ENCODE peak calls at places on chromosomes 11 and 22, in seven cellular contexts. J is astrocyte of the cerebellum, L is BJ, A is tibial artery, Y is nephron progenitor cell, H is GM10248, V is GM06990. D is an unnamed sample.

GRCh38 chr22:49604732-49605302 is 222.9 kb downstream of the BRD1 start:
- DNase-seq in A (no peak), Y (no peak), V (no peak), J (no peak), H (no peak), L (no peak), D (no peak)

GRCh38 chr11:70205049-70205725 is 2.1 kb downstream of the FADD start:
- DNase-seq in V (no peak), H (no peak), L (no peak), J (no peak), A (no peak), Y (no peak), D (no peak)

GRCh38 chr11:78063440-78064181 is at the start of gene THRSP:
- DNase-seq in V (no peak), Y (no peak), L (no peak), H (no peak), A (no peak), J (no peak), D (no peak)

GRCh38 chr22:49992921-49993648 is 19.5 kb downstream of the IL17REL start:
- DNase-seq in Y (peak), H (peak), J (no peak), L (no peak), V (no peak), A (peak), D (no peak)

GRCh38 chr22:35540600-35541253 is at the start of gene RASD2:
- DNase-seq in L (no peak), V (no peak), H (peak), A (no peak), J (no peak), Y (peak), D (no peak)

GRCh38 chr22:45885171-45885840 is 91.7 kb downstream of the WNT7B start:
- DNase-seq in A (peak), Y (no peak), J (no peak), L (no peak), V (no peak), H (no peak), D (no peak)

GRCh38 chr11:76392889-76393288 is 11.8 kb downstream of the GVQW3 start:
- DNase-seq in J (no peak), Y (no peak), V (no peak), L (no peak), H (no peak), A (no peak), D (no peak)

GRCh38 chr11:12154871-12155668 is 44.7 kb downstream of the MICAL2 start:
- DNase-seq in L (no peak), J (no peak), Y (no peak), H (no peak), A (peak), V (no peak), D (no peak)

GRCh38 chr11:126115820-126116319 is 53.2 kb upstream of the CDON start:
- DNase-seq in Y (peak), V (no peak), A (peak), J (peak), H (no peak), L (peak), D (no peak)

GRCh38 chr22:21860640-21861039 is 6.8 kb downstream of the MAPK1 start:
- DNase-seq in H (no peak), Y (no peak), V (no peak), J (no peak), L (no peak), A (no peak), D (no peak)

GRCh38 chr11:69657911-69658605 is 17.1 kb downstream of the LTO1 start:
- DNase-seq in Y (peak), H (no peak), L (no peak), A (peak), J (no peak), V (no peak), D (peak)

GRCh38 chr11:61579398-61580291 is 1.2 kb downstream of the SYT7 start:
- DNase-seq in J (no peak), L (no peak), V (no peak), Y (no peak), H (no peak), A (no peak), D (no peak)

GRCh38 chr11:61580292-61580888 is 486 bp downstream of the SYT7 start:
- DNase-seq in H (no peak), A (no peak), Y (no peak), J (no peak), L (no peak), V (no peak), D (no peak)

GRCh38 chr11:61578819-61579218 is 2.1 kb downstream of the SYT7 start:
- DNase-seq in J (no peak), V (no peak), H (no peak), Y (no peak), A (no peak), L (no peak), D (no peak)

GRCh38 chr11:61575886-61576516 is 4.9 kb downstream of the SYT7 start:
- DNase-seq in Y (no peak), V (no peak), J (no peak), L (no peak), A (no peak), H (no peak), D (no peak)

GRCh38 chr11:61577383-61578118 is 3.3 kb downstream of the SYT7 start:
- DNase-seq in L (no peak), V (no peak), Y (peak), A (no peak), H (no peak), J (no peak), D (peak)
- TF ChIP-seq CTCF in L (peak), V (no peak), Y (peak), A (no peak), H (no peak), J (peak), D (peak)

DNA sequence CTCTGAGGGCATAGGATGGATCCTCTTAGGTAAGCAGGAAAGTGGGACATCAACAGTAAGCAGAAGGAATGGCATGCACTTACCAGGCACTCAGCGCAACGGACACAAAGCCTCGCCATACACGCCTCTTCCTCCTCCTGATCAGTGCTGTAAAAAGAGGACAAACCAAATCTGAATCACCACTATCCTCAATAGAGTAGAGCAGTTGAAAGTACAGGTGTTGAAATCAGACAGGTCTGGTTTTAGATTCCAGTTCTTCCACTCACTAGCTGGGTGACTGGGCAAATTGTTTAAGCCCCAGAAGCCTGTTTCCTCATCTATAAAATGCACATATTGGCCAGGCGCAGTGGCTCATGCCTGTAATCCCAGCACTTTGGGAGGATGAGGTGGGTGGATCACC is 8.6 kb upstream of the JAML start:
- DNase-seq in H (no peak), J (no peak), A (no peak), V (no peak), L (no peak), Y (no peak), D (no peak)
- TF ChIP-seq CTCF in H (no peak), J (no peak), A (no peak), V (no peak), L (no peak), Y (no peak), D (no peak)

GRCh38 chr11:102915044-102915375 is 40.2 kb upstream of the MMP12 start:
- DNase-seq in H (no peak), V (no peak), L (no peak), J (no peak), Y (no peak), A (no peak), D (no peak)
- TF ChIP-seq CTCF in H (no peak), V (no peak), L (no peak), J (no peak), Y (no peak), A (no peak), D (no peak)

GRCh38 chr22:33519974-33520903 is 400.0 kb downstream of the LARGE1 start:
- DNase-seq in L (no peak), Y (no peak), J (no peak), H (no peak), A (no peak), V (no peak), D (no peak)

GRCh38 chr22:33520904-33521780 is 399.1 kb downstream of the LARGE1 start:
- DNase-seq in H (no peak), A (no peak), J (no peak), V (peak), L (no peak), Y (no peak), D (no peak)

GRCh38 chr22:33521879-33522665 is 398.2 kb downstream of the LARGE1 start:
- DNase-seq in V (no peak), J (no peak), H (no peak), L (no peak), Y (no peak), A (no peak), D (no peak)

GRCh38 chr22:33518405-33518804 is 401.9 kb downstream of the LARGE1 start:
- DNase-seq in J (no peak), V (no peak), Y (no peak), A (no peak), H (no peak), L (no peak), D (no peak)

GRCh38 chr22:33519140-33519973 is 400.9 kb downstream of the LARGE1 start:
- DNase-seq in L (no peak), Y (peak), V (peak), H (peak), J (no peak), A (no peak), D (peak)
- TF ChIP-seq CTCF in L (peak), Y (peak), V (peak), H (peak), J (peak), A (peak), D (peak)

GRCh38 chr11:119103793-119104192 is 2.1 kb upstream of the DPAGT1 start:
- DNase-seq in Y (no peak), H (no peak), J (no peak), A (no peak), V (no peak), L (no peak), D (no peak)
- TF ChIP-seq CTCF in Y (no peak), H (no peak), J (no peak), A (no peak), V (no peak), L (no peak), D (no peak)